ENCODE peak calls at places on chromosomes 13 and 19, in four cellular contexts. C is IMR-90, P is H1, U is mesendoderm. K is an unnamed sample.

GRCh38 chr13:43805071-43805468 is 18.3 kb upstream of the ENOX1 start:
- DNase-seq in C (peak; percentile 96), P (no peak), U (peak; percentile 51), K (no peak)

GRCh38 chr13:110124201-110124600 is 182.8 kb downstream of the COL4A1 start:
- DNase-seq in C (no peak), P (no peak), U (no peak), K (no peak)

GRCh38 chr13:42334329-42334706 is 62.4 kb downstream of the AKAP11 start:
- DNase-seq in C (no peak), P (peak; percentile 56), U (no peak), K (no peak)

GRCh38 chr13:38321654-38322053 is 28.0 kb upstream of the UFM1 start:
- DNase-seq in C (no peak), P (no peak), U (no peak), K (no peak)

GRCh38 chr19:54129617-54129996 is 8.0 kb upstream of the CNOT3 start:
- DNase-seq in C (no peak), P (no peak), U (no peak), K (no peak)

GRCh38 chr13:40464991-40465390 is 201.4 kb downstream of the FOXO1 start:
- DNase-seq in C (no peak), P (no peak), U (no peak), K (no peak)

GRCh38 chr13:42715909-42716308 is 65.5 kb upstream of the FAM216B start:
- DNase-seq in C (no peak), P (no peak), U (no peak), K (no peak)

GRCh38 chr19:5213667-5214066 is 126.9 kb downstream of the PTPRS start:
- DNase-seq in C (no peak), P (no peak), U (no peak), K (no peak)

GRCh38 chr19:54011507-54012211 is 20.2 kb downstream of the CACNG6 start:
- DNase-seq in C (no peak), P (peak; percentile 64), U (peak; percentile 33), K (peak; percentile 63)

GRCh38 chr13:81051873-81052272 is 710.9 kb upstream of the SPRY2 start:
- DNase-seq in C (no peak), P (no peak), U (peak; percentile 28), K (no peak)

GRCh38 chr19:48878219-48879024 is 6.2 kb downstream of the PPP1R15A start:
- DNase-seq in C (peak; percentile 41), P (no peak), U (no peak), K (no peak)

GRCh38 chr19:17192751-17193150 is 22.4 kb upstream of the USE1 start:
- DNase-seq in C (no peak), P (no peak), U (no peak), K (no peak)

GRCh38 chr13:26656919-26657318 is 99.4 kb downstream of the WASF3 start:
- DNase-seq in C (peak; percentile 82), P (no peak), U (peak; percentile 82), K (no peak)

GRCh38 chr13:23391752-23392151 is 41.8 kb downstream of the SACS start:
- DNase-seq in C (peak; percentile 64), P (no peak), U (no peak), K (no peak)

DNA sequence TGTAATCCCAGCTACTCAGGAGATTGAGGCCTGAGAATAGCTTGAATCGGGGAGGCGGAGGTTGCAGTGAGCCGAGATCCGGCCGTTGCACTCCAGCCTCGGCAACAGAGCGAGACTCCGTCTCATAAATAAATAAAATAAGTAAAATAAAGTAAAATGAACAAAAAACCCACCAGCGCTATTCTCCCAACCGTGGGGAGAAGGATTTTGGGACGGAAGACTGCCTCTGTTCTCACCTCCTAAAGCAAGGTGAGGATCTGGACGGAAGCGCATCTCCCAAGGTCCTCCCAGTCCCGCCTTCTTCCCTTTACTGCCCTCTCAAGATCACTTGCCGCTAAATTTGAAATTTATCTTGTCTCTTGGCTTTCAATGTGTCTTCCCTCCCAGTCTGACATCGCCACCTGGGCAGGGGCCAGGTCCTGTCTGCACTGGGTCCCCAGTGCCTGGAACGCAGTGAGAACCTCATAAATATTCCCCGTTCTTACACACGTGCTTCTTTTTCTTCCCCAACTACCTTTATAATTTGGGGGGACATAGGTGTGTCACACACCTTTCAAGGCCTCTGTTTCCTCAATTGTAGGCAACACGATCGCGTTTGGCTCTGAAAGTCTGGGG is 1.2 kb upstream of the DNAJB1 start:
- DNase-seq in C (no peak), P (no peak), U (no peak), K (no peak)
- H3K9ac ChIP-seq in C (no peak overlapping the region), P (no peak overlapping the region), U (no peak overlapping the region), K (no peak overlapping the region)

GRCh38 chr19:31353826-31354225 is 4.6 kb upstream of the TSHZ3 start:
- DNase-seq in C (no peak), P (peak; percentile 66), U (peak; percentile 72), K (peak; percentile 70)

GRCh38 chr19:31351212-31352193 is 2.3 kb upstream of the TSHZ3 start:
- DNase-seq in C (peak; percentile 63), P (peak; percentile 66), U (peak; percentile 77), K (no peak)

GRCh38 chr19:31354316-31354715 is 5.1 kb upstream of the TSHZ3 start:
- DNase-seq in C (no peak), P (peak; percentile 66), U (no peak), K (peak; percentile 39)

GRCh38 chr19:31352296-31352781 is 3.1 kb upstream of the TSHZ3 start:
- DNase-seq in C (no peak), P (no peak), U (peak; percentile 70), K (peak; percentile 55)

GRCh38 chr19:31352782-31353651 is 3.8 kb upstream of the TSHZ3 start:
- DNase-seq in C (no peak), P (peak; percentile 65), U (peak; percentile 85), K (peak; percentile 56)
- H3K56ac ChIP-seq in C (no peak overlapping the region), P (no peak overlapping the region), U (peak overlapping the region; percentile 70), K (no peak overlapping the region)

GRCh38 chr19:51185069-51185867 is 39.6 kb upstream of the CD33 start:
- DNase-seq in C (no peak), P (no peak), U (no peak), K (no peak)

GRCh38 chr19:51179297-51179696 is 37.2 kb downstream of the SIGLEC7 start:
- DNase-seq in C (no peak), P (no peak), U (no peak), K (peak; percentile 5)

GRCh38 chr19:51183629-51184028 is 41.3 kb upstream of the CD33 start:
- DNase-seq in C (no peak), P (no peak), U (no peak), K (no peak)

GRCh38 chr19:51181913-51182419 is 39.9 kb downstream of the SIGLEC7 start:
- DNase-seq in C (no peak), P (no peak), U (peak; percentile 50), K (peak; percentile 92)

GRCh38 chr19:51181377-51181912 is 39.3 kb downstream of the SIGLEC7 start:
- DNase-seq in C (no peak), P (no peak), U (no peak), K (no peak)
- H3K4me2 ChIP-seq in C (no peak overlapping the region), P (peak overlapping the region; percentile 47), U (no peak overlapping the region), K (no peak overlapping the region)

DNA sequence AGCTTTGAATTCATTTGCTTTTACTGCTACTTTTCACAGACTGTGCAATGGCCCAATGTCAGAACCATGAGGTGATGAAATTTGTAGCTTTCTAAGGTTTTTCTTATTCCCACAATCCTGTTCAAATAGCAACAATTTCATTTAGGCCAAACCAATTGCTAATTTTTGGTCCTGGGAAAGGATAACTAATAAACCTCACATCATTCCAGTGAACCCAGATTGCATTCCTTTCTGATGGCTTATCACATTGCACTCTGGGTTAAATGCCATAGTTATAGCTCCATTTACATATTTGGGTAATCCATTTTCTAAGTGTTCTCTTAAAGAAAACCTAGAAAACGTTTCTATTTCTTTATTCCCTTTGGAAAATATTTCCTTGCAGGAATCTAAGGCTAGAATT is 22.9 kb upstream of the POMP start:
- DNase-seq in C (peak; percentile 84), P (no peak), U (no peak), K (no peak)
- H3K9ac ChIP-seq in C (no peak overlapping the region), P (no peak overlapping the region), U (no peak overlapping the region), K (no peak overlapping the region)

GRCh38 chr19:29400917-29401711 is 124.7 kb upstream of the VSTM2B start:
- DNase-seq in C (no peak), P (no peak), U (no peak), K (no peak)

GRCh38 chr19:29396925-29397324 is 128.9 kb upstream of the VSTM2B start:
- DNase-seq in C (no peak), P (no peak), U (no peak), K (no peak)

GRCh38 chr19:29393915-29394460 is 131.8 kb upstream of the VSTM2B start:
- DNase-seq in C (no peak), P (no peak), U (peak; percentile 59), K (no peak)

GRCh38 chr19:29395712-29396414 is 129.9 kb upstream of the VSTM2B start:
- DNase-seq in C (no peak), P (no peak), U (no peak), K (no peak)

GRCh38 chr19:29397748-29398147 is 128.0 kb upstream of the VSTM2B start:
- DNase-seq in C (no peak), P (no peak), U (no peak), K (no peak)
- H3K56ac ChIP-seq in C (no peak overlapping the region), P (no peak overlapping the region), U (no peak overlapping the region), K (no peak overlapping the region)